ENCODE peak calls at places on chromosomes 12 and 14, in nine cellular contexts. W, H, K, G, C, B, O, E and P are unnamed samples.

GRCh38 chr12:56806303-56806702 is 43.2 kb downstream of the HSD17B6 start:
- DNase-seq in B (no peak), O (no peak), C (no peak), K (no peak), G (no peak), H (no peak), W (no peak), E (no peak), P (no peak)

GRCh38 chr14:92441751-92442477 is 71.7 kb upstream of the RIN3 start:
- DNase-seq in C (no peak), G (no peak), O (no peak), B (no peak), E (no peak), W (no peak), K (no peak), H (no peak), P (no peak)

GRCh38 chr12:118358607-118359540 is 13.8 kb downstream of the TAOK3 start:
- DNase-seq in H (peak), G (no peak), E (no peak), W (no peak), O (no peak), B (no peak), C (no peak), K (no peak), P (no peak)

GRCh38 chr14:68293404-68293803 is 473.8 kb downstream of the RAD51B start:
- DNase-seq in C (no peak), G (no peak), K (no peak), E (no peak), O (no peak), B (no peak), H (no peak), W (no peak), P (no peak)

GRCh38 chr14:23068792-23069412 is 11.6 kb upstream of the CDH24 start:
- DNase-seq in B (peak), O (peak), E (peak), K (peak), G (peak), W (peak), C (peak), H (peak), P (peak)

GRCh38 chr14:47675239-47675488 is 241 bp downstream of the MDGA2 start:
- DNase-seq in K (no peak), H (no peak), G (no peak), W (no peak), B (peak), C (peak), E (no peak), O (no peak), P (no peak)

GRCh38 chr14:91195881-91196280 is 48.6 kb downstream of the GPR68 start:
- DNase-seq in H (no peak), K (no peak), C (no peak), G (no peak), E (no peak), O (no peak), W (no peak), B (no peak), P (no peak)

GRCh38 chr12:20601668-20602280 is 93.4 kb upstream of the SLCO1C1 start:
- DNase-seq in B (no peak), G (no peak), O (peak), W (peak), K (peak), C (peak), E (peak), H (no peak), P (peak)

GRCh38 chr14:105364100-105364708 is 34.1 kb upstream of the TEX22 start:
- DNase-seq in W (no peak), G (no peak), C (no peak), H (peak), E (no peak), K (peak), O (peak), B (peak), P (peak)

GRCh38 chr12:541676-542289 is 82.0 kb downstream of the B4GALNT3 start:
- DNase-seq in G (no peak), K (no peak), B (peak), H (no peak), E (no peak), C (peak), O (no peak), W (no peak), P (peak)

GRCh38 chr12:16030729-16031128 is 119.6 kb downstream of the DERA start:
- DNase-seq in G (no peak), W (no peak), B (no peak), O (no peak), K (peak), C (no peak), E (peak), H (no peak), P (no peak)

GRCh38 chr12:1030779-1031178 is 39.8 kb downstream of the ERC1 start:
- DNase-seq in C (no peak), O (no peak), B (no peak), G (no peak), W (no peak), E (no peak), H (no peak), K (no peak), P (no peak)

GRCh38 chr12:31009976-31010375 is 63.7 kb upstream of the DDX11 start:
- DNase-seq in W (no peak), G (no peak), H (no peak), O (no peak), C (no peak), B (no peak), E (no peak), K (no peak), P (no peak)

GRCh38 chr14:69081271-69081670 is 71.6 kb downstream of the DCAF5 start:
- DNase-seq in K (no peak), W (no peak), O (no peak), H (no peak), E (peak), C (no peak), B (no peak), G (no peak), P (no peak)

GRCh38 chr14:51603495-51603894 is 48.2 kb upstream of the FRMD6 start:
- DNase-seq in O (no peak), H (no peak), B (no peak), K (no peak), E (peak), W (no peak), G (no peak), C (no peak), P (peak)

GRCh38 chr14:52355016-52355430 is 40.9 kb downstream of the PTGER2 start:
- DNase-seq in K (peak), G (no peak), W (no peak), H (no peak), B (no peak), O (peak), E (peak), C (peak), P (peak)

GRCh38 chr14:68548194-68549056 is 244.4 kb downstream of the ZFP36L1 start:
- DNase-seq in B (peak), O (peak), E (peak), G (no peak), W (peak), H (no peak), K (peak), C (peak), P (peak)

GRCh38 chr14:95415993-95416392 is 96.3 kb upstream of the CLMN start:
- DNase-seq in W (no peak), C (no peak), G (no peak), K (no peak), O (no peak), H (no peak), B (no peak), E (no peak), P (no peak)

GRCh38 chr14:54366726-54367707 is 29.8 kb upstream of the CDKN3 start:
- DNase-seq in O (peak), H (peak), B (no peak), E (peak), G (peak), C (peak), K (peak), W (peak), P (peak)

GRCh38 chr14:20327005-20327869 is 5.8 kb downstream of the CCNB1IP1 start:
- DNase-seq in H (peak), E (peak), K (peak), G (no peak), W (peak), B (no peak), O (peak), C (peak), P (peak)

GRCh38 chr12:3540387-3541320 is 49.7 kb downstream of the PRMT8 start:
- DNase-seq in O (no peak), W (no peak), G (peak), B (no peak), K (no peak), E (no peak), H (no peak), C (no peak), P (no peak)

GRCh38 chr12:3544296-3544965 is 53.4 kb downstream of the PRMT8 start:
- DNase-seq in C (no peak), G (peak), B (no peak), H (no peak), K (no peak), W (no peak), E (peak), O (no peak), P (no peak)

GRCh38 chr12:3543826-3544225 is 52.8 kb downstream of the PRMT8 start:
- DNase-seq in C (no peak), W (no peak), K (no peak), B (no peak), E (no peak), G (no peak), O (no peak), H (no peak), P (no peak)

GRCh38 chr12:3542156-3542555 is 51.2 kb downstream of the PRMT8 start:
- DNase-seq in G (no peak), B (no peak), O (no peak), C (no peak), E (no peak), K (no peak), W (no peak), H (no peak), P (no peak)

DNA sequence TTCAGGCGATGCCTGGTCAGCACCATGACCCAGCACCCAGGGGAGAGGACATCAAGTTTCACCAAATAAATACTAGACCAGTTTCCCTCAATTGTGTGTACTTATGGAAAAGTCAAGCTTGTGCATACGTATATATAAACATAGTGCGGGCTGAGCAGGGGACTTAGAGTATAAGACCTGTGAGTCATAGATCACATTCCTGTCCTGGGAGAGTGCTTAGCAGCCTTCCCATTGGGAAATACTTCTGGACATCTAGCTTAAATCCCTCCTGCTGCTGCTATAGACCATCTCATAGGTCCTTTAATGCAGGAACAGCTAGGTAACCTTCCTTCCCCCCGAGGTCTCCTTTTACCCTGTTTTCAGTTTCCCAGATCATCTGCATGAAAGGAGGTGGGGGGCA is 51.9 kb downstream of the PRMT8 start:
- DNase-seq in B (peak), C (no peak), K (peak), G (no peak), E (peak), H (no peak), W (no peak), O (peak), P (no peak)
- H2AFZ ChIP-seq in B (no peak), C (no peak), K (no peak), G (no peak), E (no peak), H (no peak), W (no peak), O (no peak), P (no peak)

GRCh38 chr12:93888964-93889363 is 211.8 kb downstream of the CRADD start:
- DNase-seq in G (no peak), H (no peak), C (no peak), E (no peak), W (no peak), K (no peak), B (no peak), O (no peak), P (no peak)

GRCh38 chr12:93889516-93890202 is 212.5 kb downstream of the CRADD start:
- DNase-seq in H (no peak), K (peak), G (no peak), E (no peak), B (no peak), C (no peak), W (no peak), O (peak), P (no peak)

GRCh38 chr12:93894391-93895095 is 217.4 kb downstream of the CRADD start:
- DNase-seq in E (peak), W (no peak), H (no peak), B (peak), G (no peak), O (peak), K (peak), C (no peak), P (peak)

GRCh38 chr12:93895096-93895460 is 217.9 kb downstream of the CRADD start:
- DNase-seq in G (no peak), O (peak), C (no peak), H (no peak), W (peak), K (peak), E (no peak), B (no peak), P (peak)

GRCh38 chr12:93892431-93893210 is 215.4 kb downstream of the CRADD start:
- DNase-seq in G (no peak), E (no peak), O (no peak), C (peak), W (peak), H (no peak), K (no peak), B (no peak), P (no peak)
- H2AFZ ChIP-seq in G (no peak), E (no peak), O (peak), C (peak), W (peak), H (peak), K (peak), B (peak), P (peak)

GRCh38 chr12:12890815-12891645 is at the start of gene GPRC5A:
- DNase-seq in E (peak), O (peak), K (peak), G (peak), H (peak), W (peak), B (peak), C (peak), P (peak)
- H2AFZ ChIP-seq in E (peak), O (peak), K (peak), G (peak), H (peak), W (peak), B (peak), C (peak), P (peak)

DNA sequence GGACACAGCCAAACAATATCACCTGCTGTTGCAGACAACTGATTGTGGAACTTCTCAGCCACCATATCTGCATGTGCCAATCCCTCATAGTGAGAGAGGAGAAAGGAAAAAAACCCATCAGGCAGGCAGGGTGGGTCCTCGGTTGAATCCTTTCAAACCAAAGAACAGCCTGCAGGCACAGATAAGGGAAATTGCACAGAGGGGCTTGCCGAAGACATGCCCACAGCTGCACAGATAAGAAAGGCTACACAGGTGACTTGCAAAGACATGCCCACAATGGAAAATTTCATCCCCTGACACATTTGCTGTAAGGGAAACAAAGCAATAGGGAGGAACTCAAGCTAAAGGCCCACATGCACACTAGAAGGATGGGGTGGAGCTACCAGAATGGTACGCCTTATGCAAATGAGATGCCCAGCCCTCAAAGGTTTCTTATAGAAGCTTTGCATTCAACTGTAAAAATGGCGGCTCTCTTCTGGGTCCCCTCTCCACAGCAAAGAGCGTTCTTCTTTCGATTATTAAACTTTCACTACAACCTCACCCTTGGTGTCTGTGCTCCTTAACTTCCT is 170.0 kb upstream of the TMPO start:
- DNase-seq in K (no peak), O (no peak), G (no peak), B (no peak), H (peak), W (no peak), E (no peak), C (no peak), P (no peak)
- H2AFZ ChIP-seq in K (no peak), O (no peak), G (no peak), B (no peak), H (no peak), W (peak), E (no peak), C (no peak), P (no peak)